ENCODE peak calls at places on chromosomes 2 and 18, in ten cellular contexts. One of them, this sample, is unnamed.

GRCh38 chr2:76640905-76641304 is 881.3 kb downstream of the LRRTM4 start:
- DNase-seq in HT1080: no peak
- DNase-seq in stimulated activated CD4-positive, alpha-beta T cell treated with anti-CD3 and anti-CD28 coated beads, Interleukin-1b, Interleukin-23, amount 100 ng/mL, for 24 hours: no peak
- DNase-seq in GM23248: no peak
- DNase-seq in G401: peak; percentile 0
- DNase-seq in activated gamma-delta T cell: no peak
- DNase-seq in stimulated activated CD8-positive, alpha-beta memory T cell treated with anti-CD3 and anti-CD28 coated beads, Interleukin-7, amount 100 ng/mL, for 24 hours: no peak
- DNase-seq in AG08395: no peak
- DNase-seq in body of pancreas: no peak
- DNase-seq in activated T-cell treated with anti-CD3 and anti-CD28 coated beads for 24 hours: no peak
- DNase-seq in this sample: no peak

GRCh38 chr2:10410001-10410671 is 38.0 kb downstream of the ODC1 start:
- DNase-seq in activated gamma-delta T cell: no peak
- DNase-seq in body of pancreas: no peak
- DNase-seq in activated T-cell treated with anti-CD3 and anti-CD28 coated beads for 24 hours: no peak
- DNase-seq in G401: peak; percentile 68
- DNase-seq in stimulated activated CD4-positive, alpha-beta T cell treated with anti-CD3 and anti-CD28 coated beads, Interleukin-1b, Interleukin-23, amount 100 ng/mL, for 24 hours: no peak
- DNase-seq in HT1080: no peak
- DNase-seq in AG08395: no peak
- DNase-seq in GM23248: no peak
- DNase-seq in stimulated activated CD8-positive, alpha-beta memory T cell treated with anti-CD3 and anti-CD28 coated beads, Interleukin-7, amount 100 ng/mL, for 24 hours: no peak
- DNase-seq in this sample: no peak

GRCh38 chr2:233208382-233209116 is 42.9 kb upstream of the ATG16L1 start:
- DNase-seq in stimulated activated CD4-positive, alpha-beta T cell treated with anti-CD3 and anti-CD28 coated beads, Interleukin-1b, Interleukin-23, amount 100 ng/mL, for 24 hours: no peak
- DNase-seq in activated gamma-delta T cell: no peak
- DNase-seq in AG08395: no peak
- DNase-seq in G401: no peak
- DNase-seq in GM23248: peak; percentile 11
- DNase-seq in activated T-cell treated with anti-CD3 and anti-CD28 coated beads for 24 hours: no peak
- DNase-seq in body of pancreas: no peak
- DNase-seq in HT1080: peak; percentile 26
- DNase-seq in stimulated activated CD8-positive, alpha-beta memory T cell treated with anti-CD3 and anti-CD28 coated beads, Interleukin-7, amount 100 ng/mL, for 24 hours: no peak
- DNase-seq in this sample: no peak

GRCh38 chr18:79982736-79983135 is 5.6 kb downstream of the TXNL4A start:
- DNase-seq in stimulated activated CD8-positive, alpha-beta memory T cell treated with anti-CD3 and anti-CD28 coated beads, Interleukin-7, amount 100 ng/mL, for 24 hours: no peak
- DNase-seq in GM23248: peak; percentile 31
- DNase-seq in activated T-cell treated with anti-CD3 and anti-CD28 coated beads for 24 hours: no peak
- DNase-seq in HT1080: peak; percentile 22
- DNase-seq in stimulated activated CD4-positive, alpha-beta T cell treated with anti-CD3 and anti-CD28 coated beads, Interleukin-1b, Interleukin-23, amount 100 ng/mL, for 24 hours: no peak
- DNase-seq in G401: no peak
- DNase-seq in body of pancreas: peak; percentile 24
- DNase-seq in AG08395: peak; percentile 20
- DNase-seq in activated gamma-delta T cell: no peak
- DNase-seq in this sample: no peak

GRCh38 chr2:60163691-60164090 is 389.8 kb downstream of the BCL11A start:
- DNase-seq in GM23248: no peak
- DNase-seq in stimulated activated CD4-positive, alpha-beta T cell treated with anti-CD3 and anti-CD28 coated beads, Interleukin-1b, Interleukin-23, amount 100 ng/mL, for 24 hours: no peak
- DNase-seq in activated T-cell treated with anti-CD3 and anti-CD28 coated beads for 24 hours: no peak
- DNase-seq in body of pancreas: no peak
- DNase-seq in AG08395: no peak
- DNase-seq in activated gamma-delta T cell: no peak
- DNase-seq in HT1080: no peak
- DNase-seq in G401: no peak
- DNase-seq in stimulated activated CD8-positive, alpha-beta memory T cell treated with anti-CD3 and anti-CD28 coated beads, Interleukin-7, amount 100 ng/mL, for 24 hours: no peak
- DNase-seq in this sample: no peak

GRCh38 chr2:11613297-11613696 is 56.7 kb downstream of the NTSR2 start:
- DNase-seq in G401: no peak
- DNase-seq in body of pancreas: no peak
- DNase-seq in GM23248: no peak
- DNase-seq in activated T-cell treated with anti-CD3 and anti-CD28 coated beads for 24 hours: no peak
- DNase-seq in stimulated activated CD4-positive, alpha-beta T cell treated with anti-CD3 and anti-CD28 coated beads, Interleukin-1b, Interleukin-23, amount 100 ng/mL, for 24 hours: no peak
- DNase-seq in activated gamma-delta T cell: no peak
- DNase-seq in AG08395: no peak
- DNase-seq in HT1080: no peak
- DNase-seq in stimulated activated CD8-positive, alpha-beta memory T cell treated with anti-CD3 and anti-CD28 coated beads, Interleukin-7, amount 100 ng/mL, for 24 hours: no peak
- DNase-seq in this sample: no peak

GRCh38 chr2:64795024-64795592 is 141.4 kb upstream of the SERTAD2 start:
- DNase-seq in GM23248: no peak
- DNase-seq in activated gamma-delta T cell: no peak
- DNase-seq in HT1080: no peak
- DNase-seq in stimulated activated CD8-positive, alpha-beta memory T cell treated with anti-CD3 and anti-CD28 coated beads, Interleukin-7, amount 100 ng/mL, for 24 hours: no peak
- DNase-seq in AG08395: no peak
- DNase-seq in body of pancreas: no peak
- DNase-seq in stimulated activated CD4-positive, alpha-beta T cell treated with anti-CD3 and anti-CD28 coated beads, Interleukin-1b, Interleukin-23, amount 100 ng/mL, for 24 hours: no peak
- DNase-seq in G401: no peak
- DNase-seq in activated T-cell treated with anti-CD3 and anti-CD28 coated beads for 24 hours: no peak
- DNase-seq in this sample: no peak

GRCh38 chr2:216169087-216169486 is 59.9 kb downstream of the XRCC5 start:
- DNase-seq in GM23248: no peak
- DNase-seq in AG08395: no peak
- DNase-seq in body of pancreas: no peak
- DNase-seq in activated T-cell treated with anti-CD3 and anti-CD28 coated beads for 24 hours: no peak
- DNase-seq in stimulated activated CD4-positive, alpha-beta T cell treated with anti-CD3 and anti-CD28 coated beads, Interleukin-1b, Interleukin-23, amount 100 ng/mL, for 24 hours: no peak
- DNase-seq in HT1080: no peak
- DNase-seq in G401: no peak
- DNase-seq in activated gamma-delta T cell: no peak
- DNase-seq in stimulated activated CD8-positive, alpha-beta memory T cell treated with anti-CD3 and anti-CD28 coated beads, Interleukin-7, amount 100 ng/mL, for 24 hours: no peak
- DNase-seq in this sample: no peak

GRCh38 chr18:14086459-14087231 is 45.6 kb downstream of the ZNF519 start:
- DNase-seq in AG08395: peak; percentile 45
- DNase-seq in GM23248: peak; percentile 72
- DNase-seq in body of pancreas: no peak
- DNase-seq in activated T-cell treated with anti-CD3 and anti-CD28 coated beads for 24 hours: no peak
- DNase-seq in G401: peak; percentile 67
- DNase-seq in activated gamma-delta T cell: no peak
- DNase-seq in HT1080: peak; percentile 1
- DNase-seq in stimulated activated CD8-positive, alpha-beta memory T cell treated with anti-CD3 and anti-CD28 coated beads, Interleukin-7, amount 100 ng/mL, for 24 hours: no peak
- DNase-seq in stimulated activated CD4-positive, alpha-beta T cell treated with anti-CD3 and anti-CD28 coated beads, Interleukin-1b, Interleukin-23, amount 100 ng/mL, for 24 hours: no peak
- DNase-seq in this sample: no peak

GRCh38 chr2:211349031-211349430 is 792.6 kb downstream of the CPS1 start:
- DNase-seq in activated T-cell treated with anti-CD3 and anti-CD28 coated beads for 24 hours: no peak
- DNase-seq in stimulated activated CD8-positive, alpha-beta memory T cell treated with anti-CD3 and anti-CD28 coated beads, Interleukin-7, amount 100 ng/mL, for 24 hours: no peak
- DNase-seq in G401: no peak
- DNase-seq in stimulated activated CD4-positive, alpha-beta T cell treated with anti-CD3 and anti-CD28 coated beads, Interleukin-1b, Interleukin-23, amount 100 ng/mL, for 24 hours: no peak
- DNase-seq in activated gamma-delta T cell: no peak
- DNase-seq in AG08395: no peak
- DNase-seq in body of pancreas: no peak
- DNase-seq in HT1080: peak; percentile 34
- DNase-seq in GM23248: no peak
- DNase-seq in this sample: no peak

GRCh38 chr18:42052137-42052708 is 97.2 kb downstream of the PIK3C3 start:
- DNase-seq in HT1080: peak; percentile 11
- DNase-seq in G401: peak; percentile 81
- DNase-seq in stimulated activated CD4-positive, alpha-beta T cell treated with anti-CD3 and anti-CD28 coated beads, Interleukin-1b, Interleukin-23, amount 100 ng/mL, for 24 hours: no peak
- DNase-seq in body of pancreas: no peak
- DNase-seq in GM23248: peak; percentile 53
- DNase-seq in stimulated activated CD8-positive, alpha-beta memory T cell treated with anti-CD3 and anti-CD28 coated beads, Interleukin-7, amount 100 ng/mL, for 24 hours: no peak
- DNase-seq in activated T-cell treated with anti-CD3 and anti-CD28 coated beads for 24 hours: no peak
- DNase-seq in AG08395: peak; percentile 18
- DNase-seq in activated gamma-delta T cell: no peak
- DNase-seq in this sample: no peak

GRCh38 chr2:207929923-207930322 is 95.4 kb downstream of the PLEKHM3 start:
- DNase-seq in AG08395: no peak
- DNase-seq in stimulated activated CD8-positive, alpha-beta memory T cell treated with anti-CD3 and anti-CD28 coated beads, Interleukin-7, amount 100 ng/mL, for 24 hours: no peak
- DNase-seq in activated gamma-delta T cell: no peak
- DNase-seq in HT1080: no peak
- DNase-seq in body of pancreas: no peak
- DNase-seq in activated T-cell treated with anti-CD3 and anti-CD28 coated beads for 24 hours: no peak
- DNase-seq in GM23248: no peak
- DNase-seq in G401: no peak
- DNase-seq in stimulated activated CD4-positive, alpha-beta T cell treated with anti-CD3 and anti-CD28 coated beads, Interleukin-1b, Interleukin-23, amount 100 ng/mL, for 24 hours: no peak
- DNase-seq in this sample: no peak

GRCh38 chr2:33425660-33426059 is 50.8 kb upstream of the RASGRP3 start:
- DNase-seq in HT1080: peak; percentile 80
- DNase-seq in stimulated activated CD8-positive, alpha-beta memory T cell treated with anti-CD3 and anti-CD28 coated beads, Interleukin-7, amount 100 ng/mL, for 24 hours: no peak
- DNase-seq in stimulated activated CD4-positive, alpha-beta T cell treated with anti-CD3 and anti-CD28 coated beads, Interleukin-1b, Interleukin-23, amount 100 ng/mL, for 24 hours: no peak
- DNase-seq in activated gamma-delta T cell: no peak
- DNase-seq in AG08395: peak; percentile 36
- DNase-seq in GM23248: peak; percentile 59
- DNase-seq in activated T-cell treated with anti-CD3 and anti-CD28 coated beads for 24 hours: no peak
- DNase-seq in body of pancreas: no peak
- DNase-seq in G401: no peak
- DNase-seq in this sample: no peak

GRCh38 chr2:44932564-44933392 is 8.7 kb upstream of the SIX3 start:
- DNase-seq in activated T-cell treated with anti-CD3 and anti-CD28 coated beads for 24 hours: no peak
- DNase-seq in GM23248: no peak
- DNase-seq in AG08395: no peak
- DNase-seq in G401: no peak
- DNase-seq in stimulated activated CD4-positive, alpha-beta T cell treated with anti-CD3 and anti-CD28 coated beads, Interleukin-1b, Interleukin-23, amount 100 ng/mL, for 24 hours: no peak
- DNase-seq in activated gamma-delta T cell: no peak
- DNase-seq in HT1080: no peak
- DNase-seq in body of pancreas: no peak
- DNase-seq in stimulated activated CD8-positive, alpha-beta memory T cell treated with anti-CD3 and anti-CD28 coated beads, Interleukin-7, amount 100 ng/mL, for 24 hours: no peak
- DNase-seq in this sample: no peak

GRCh38 chr2:35783723-35784122 is 571.9 kb upstream of the CRIM1 start:
- DNase-seq in stimulated activated CD8-positive, alpha-beta memory T cell treated with anti-CD3 and anti-CD28 coated beads, Interleukin-7, amount 100 ng/mL, for 24 hours: no peak
- DNase-seq in activated T-cell treated with anti-CD3 and anti-CD28 coated beads for 24 hours: no peak
- DNase-seq in AG08395: no peak
- DNase-seq in body of pancreas: peak; percentile 26
- DNase-seq in HT1080: peak; percentile 86
- DNase-seq in G401: peak; percentile 13
- DNase-seq in activated gamma-delta T cell: no peak
- DNase-seq in stimulated activated CD4-positive, alpha-beta T cell treated with anti-CD3 and anti-CD28 coated beads, Interleukin-1b, Interleukin-23, amount 100 ng/mL, for 24 hours: no peak
- DNase-seq in GM23248: no peak
- DNase-seq in this sample: no peak

GRCh38 chr2:216694201-216694825 is 1.0 kb downstream of the IGFBP5 start:
- DNase-seq in GM23248: peak; percentile 82
- DNase-seq in AG08395: no peak
- DNase-seq in G401: peak; percentile 80
- DNase-seq in stimulated activated CD8-positive, alpha-beta memory T cell treated with anti-CD3 and anti-CD28 coated beads, Interleukin-7, amount 100 ng/mL, for 24 hours: no peak
- DNase-seq in activated T-cell treated with anti-CD3 and anti-CD28 coated beads for 24 hours: no peak
- DNase-seq in HT1080: no peak
- DNase-seq in stimulated activated CD4-positive, alpha-beta T cell treated with anti-CD3 and anti-CD28 coated beads, Interleukin-1b, Interleukin-23, amount 100 ng/mL, for 24 hours: peak; percentile 30
- DNase-seq in body of pancreas: peak; percentile 62
- DNase-seq in activated gamma-delta T cell: no peak
- DNase-seq in this sample: peak; percentile 76

GRCh38 chr2:155519731-155520130 is 812.8 kb downstream of the NR4A2 start:
- DNase-seq in HT1080: no peak
- DNase-seq in body of pancreas: no peak
- DNase-seq in activated T-cell treated with anti-CD3 and anti-CD28 coated beads for 24 hours: no peak
- DNase-seq in G401: no peak
- DNase-seq in AG08395: no peak
- DNase-seq in GM23248: no peak
- DNase-seq in activated gamma-delta T cell: no peak
- DNase-seq in stimulated activated CD8-positive, alpha-beta memory T cell treated with anti-CD3 and anti-CD28 coated beads, Interleukin-7, amount 100 ng/mL, for 24 hours: no peak
- DNase-seq in stimulated activated CD4-positive, alpha-beta T cell treated with anti-CD3 and anti-CD28 coated beads, Interleukin-1b, Interleukin-23, amount 100 ng/mL, for 24 hours: no peak
- DNase-seq in this sample: no peak

GRCh38 chr2:1995987-1996386 is 251.7 kb upstream of the PXDN start:
- DNase-seq in activated gamma-delta T cell: no peak
- DNase-seq in stimulated activated CD8-positive, alpha-beta memory T cell treated with anti-CD3 and anti-CD28 coated beads, Interleukin-7, amount 100 ng/mL, for 24 hours: no peak
- DNase-seq in activated T-cell treated with anti-CD3 and anti-CD28 coated beads for 24 hours: no peak
- DNase-seq in AG08395: no peak
- DNase-seq in body of pancreas: no peak
- DNase-seq in HT1080: peak; percentile 81
- DNase-seq in stimulated activated CD4-positive, alpha-beta T cell treated with anti-CD3 and anti-CD28 coated beads, Interleukin-1b, Interleukin-23, amount 100 ng/mL, for 24 hours: no peak
- DNase-seq in G401: no peak
- DNase-seq in GM23248: no peak
- DNase-seq in this sample: no peak

GRCh38 chr18:21341141-21341540 is 99.1 kb downstream of the GREB1L start:
- DNase-seq in activated T-cell treated with anti-CD3 and anti-CD28 coated beads for 24 hours: no peak
- DNase-seq in G401: no peak
- DNase-seq in stimulated activated CD8-positive, alpha-beta memory T cell treated with anti-CD3 and anti-CD28 coated beads, Interleukin-7, amount 100 ng/mL, for 24 hours: no peak
- DNase-seq in activated gamma-delta T cell: no peak
- DNase-seq in stimulated activated CD4-positive, alpha-beta T cell treated with anti-CD3 and anti-CD28 coated beads, Interleukin-1b, Interleukin-23, amount 100 ng/mL, for 24 hours: no peak
- DNase-seq in GM23248: peak; percentile 35
- DNase-seq in AG08395: no peak
- DNase-seq in HT1080: peak; percentile 69
- DNase-seq in body of pancreas: no peak
- DNase-seq in this sample: no peak

GRCh38 chr2:148756292-148756975 is 111.9 kb downstream of the EPC2 start:
- DNase-seq in GM23248: peak; percentile 81
- DNase-seq in activated gamma-delta T cell: no peak
- DNase-seq in HT1080: peak; percentile 93
- DNase-seq in stimulated activated CD4-positive, alpha-beta T cell treated with anti-CD3 and anti-CD28 coated beads, Interleukin-1b, Interleukin-23, amount 100 ng/mL, for 24 hours: no peak
- DNase-seq in AG08395: peak; percentile 1
- DNase-seq in activated T-cell treated with anti-CD3 and anti-CD28 coated beads for 24 hours: no peak
- DNase-seq in G401: no peak
- DNase-seq in body of pancreas: no peak
- DNase-seq in stimulated activated CD8-positive, alpha-beta memory T cell treated with anti-CD3 and anti-CD28 coated beads, Interleukin-7, amount 100 ng/mL, for 24 hours: no peak
- DNase-seq in this sample: no peak

GRCh38 chr2:86226069-86226468 is 26.8 kb downstream of the MRPL35 start:
- DNase-seq in G401: no peak
- DNase-seq in activated gamma-delta T cell: no peak
- DNase-seq in activated T-cell treated with anti-CD3 and anti-CD28 coated beads for 24 hours: no peak
- DNase-seq in AG08395: no peak
- DNase-seq in stimulated activated CD4-positive, alpha-beta T cell treated with anti-CD3 and anti-CD28 coated beads, Interleukin-1b, Interleukin-23, amount 100 ng/mL, for 24 hours: no peak
- DNase-seq in body of pancreas: no peak
- DNase-seq in GM23248: no peak
- DNase-seq in HT1080: no peak
- DNase-seq in stimulated activated CD8-positive, alpha-beta memory T cell treated with anti-CD3 and anti-CD28 coated beads, Interleukin-7, amount 100 ng/mL, for 24 hours: no peak
- DNase-seq in this sample: no peak

GRCh38 chr2:154720642-154721041 is 22.1 kb downstream of the KCNJ3 start:
- DNase-seq in stimulated activated CD8-positive, alpha-beta memory T cell treated with anti-CD3 and anti-CD28 coated beads, Interleukin-7, amount 100 ng/mL, for 24 hours: no peak
- DNase-seq in HT1080: peak; percentile 56
- DNase-seq in G401: no peak
- DNase-seq in GM23248: no peak
- DNase-seq in stimulated activated CD4-positive, alpha-beta T cell treated with anti-CD3 and anti-CD28 coated beads, Interleukin-1b, Interleukin-23, amount 100 ng/mL, for 24 hours: no peak
- DNase-seq in activated gamma-delta T cell: no peak
- DNase-seq in AG08395: no peak
- DNase-seq in body of pancreas: no peak
- DNase-seq in activated T-cell treated with anti-CD3 and anti-CD28 coated beads for 24 hours: no peak
- DNase-seq in this sample: no peak

This sample was measured in aorta.